ENCODE peak calls at places on chromosomes 7 and 10, in six cellular contexts. H is hepatic stellate cell; B is Caco-2; L is posterior cingulate gyrus; R is stimulated activated CD4-positive, alpha-beta T cell treated with anti-CD3 and anti-CD28 coated beads, Interleukin-4, amount 100 ng/mL, for 4 hours; V is stimulated activated CD8-positive, alpha-beta memory T cell treated with anti-CD3 and anti-CD28 coated beads, Interleukin-7, amount 100 ng/mL, for 4 hours. A is an unnamed sample.

GRCh38 chr10:127908958-127909267 is 2.0 kb downstream of the PTPRE start:
- DNase-seq in R (no peak), H (no peak), L (no peak), V (no peak), B (no peak), A (no peak)

GRCh38 chr10:131082991-131083465 is 228.5 kb downstream of the TCERG1L start:
- DNase-seq in R (no peak), V (no peak), L (no peak), B (no peak), H (no peak), A (no peak)

GRCh38 chr7:114787556-114787955 is 134.3 kb upstream of the MDFIC start:
- DNase-seq in R (no peak), V (no peak), L (no peak), B (no peak), H (no peak), A (no peak)

GRCh38 chr10:46298346-46299266 is 11.8 kb downstream of the ANTXRL start:
- DNase-seq in L (no peak), V (no peak), R (no peak), B (no peak), H (no peak), A (no peak)

GRCh38 chr10:51162002-51162401 is 87.7 kb downstream of the PRKG1 start:
- DNase-seq in H (no peak), L (no peak), V (no peak), B (no peak), R (no peak), A (no peak)

GRCh38 chr7:134832367-134832766 is 52.9 kb downstream of the CALD1 start:
- DNase-seq in R (no peak), L (no peak), H (no peak), B (no peak), V (no peak), A (no peak)

GRCh38 chr7:139583826-139584553 is 60.5 kb downstream of the CLEC2L start:
- DNase-seq in B (no peak), H (no peak), R (no peak), L (no peak), V (no peak), A (no peak)

GRCh38 chr10:60420991-60421894 is 31.6 kb upstream of the ANK3 start:
- DNase-seq in V (no peak), H (no peak), R (no peak), B (no peak), L (no peak), A (no peak)

GRCh38 chr10:124149143-124149542 is 55.7 kb upstream of the CHST15 start:
- DNase-seq in H (no peak), B (no peak), V (no peak), R (no peak), L (no peak), A (no peak)

GRCh38 chr7:148706368-148706767 is 7.7 kb downstream of the CUL1 start:
- DNase-seq in B (no peak), H (no peak), R (no peak), L (no peak), V (no peak), A (no peak)

GRCh38 chr7:97104719-97105129 is 12.8 kb upstream of the SDHAF3 start:
- DNase-seq in B (peak), H (peak), V (peak), L (peak), R (peak), A (peak)

GRCh38 chr10:50496228-50496627 is 127.5 kb downstream of the SGMS1 start:
- DNase-seq in R (no peak), V (no peak), B (no peak), H (no peak), L (no peak), A (no peak)

GRCh38 chr7:149147072-149147729 is at the start of gene ZNF398:
- DNase-seq in H (peak), V (peak), R (peak), B (peak), L (peak), A (peak)

GRCh38 chr10:80541144-80541750 is 3.5 kb downstream of the SH2D4B start:
- DNase-seq in H (peak), B (no peak), L (no peak), R (no peak), V (no peak), A (no peak)

GRCh38 chr10:132360766-132361447 is 28.9 kb downstream of the LRRC27 start:
- DNase-seq in R (no peak), H (no peak), V (no peak), L (no peak), B (peak), A (peak)

GRCh38 chr7:12196386-12196785 is 14.7 kb upstream of the TMEM106B start:
- DNase-seq in H (no peak), B (no peak), L (no peak), R (no peak), V (no peak), A (no peak)

GRCh38 chr7:133015879-133016278 is 66.0 kb downstream of the CHCHD3 start:
- DNase-seq in B (no peak), L (no peak), R (no peak), H (no peak), V (no peak), A (no peak)

GRCh38 chr7:76315372-76315771 is 12.9 kb downstream of the HSPB1 start:
- DNase-seq in L (no peak), R (no peak), H (no peak), B (no peak), V (no peak), A (no peak)

GRCh38 chr10:14723052-14723689 is 51.5 kb downstream of the FAM107B start:
- DNase-seq in R (peak), H (no peak), L (no peak), V (peak), B (no peak), A (no peak)

GRCh38 chr7:14021069-14021468 is 31.6 kb upstream of the ETV1 start:
- DNase-seq in V (no peak), B (no peak), R (no peak), H (peak), L (no peak), A (no peak)

GRCh38 chr7:151213826-151214225 is 3.5 kb upstream of the H2BK1 start:
- DNase-seq in V (no peak), H (no peak), R (no peak), B (no peak), L (no peak), A (no peak)

GRCh38 chr10:69958232-69958902 is 94.3 kb upstream of the MACROH2A2 start:
- DNase-seq in B (peak), L (peak), H (peak), R (no peak), V (no peak), A (peak)

GRCh38 chr7:33195264-33195663 is 65.9 kb downstream of the BBS9 start:
- DNase-seq in L (no peak), R (no peak), B (no peak), H (peak), V (no peak), A (no peak)

GRCh38 chr10:122882798-122883197 is 3.4 kb upstream of the FAM24B start:
- DNase-seq in R (no peak), V (no peak), L (no peak), B (no peak), H (no peak), A (no peak)

GRCh38 chr7:5633161-5634106 is 148.0 kb downstream of the RNF216 start:
- DNase-seq in L (no peak), H (no peak), B (no peak), V (no peak), R (no peak), A (no peak)

GRCh38 chr7:151078233-151079040 is 2.2 kb downstream of the FASTK start:
- DNase-seq in H (peak), B (no peak), R (no peak), V (no peak), L (no peak), A (no peak)

GRCh38 chr10:13939391-13939790 is 352.6 kb downstream of the PRPF18 start:
- DNase-seq in B (no peak), V (no peak), H (peak), L (no peak), R (no peak), A (no peak)

GRCh38 chr10:121092341-121093099 is 241.4 kb downstream of the WDR11 start:
- DNase-seq in R (no peak), H (no peak), L (no peak), V (no peak), B (no peak), A (no peak)

GRCh38 chr7:91503934-91504575 is 239.8 kb downstream of the FZD1 start:
- DNase-seq in V (no peak), B (no peak), R (no peak), H (no peak), L (no peak), A (no peak)

GRCh38 chr10:104351919-104352318 is 1.7 kb upstream of the CFAP58 start:
- DNase-seq in H (no peak), R (no peak), B (no peak), V (no peak), L (no peak), A (no peak)

GRCh38 chr7:156515911-156516790 is 124.4 kb upstream of the RNF32 start:
- DNase-seq in B (peak), V (no peak), R (no peak), H (no peak), L (no peak), A (no peak)

GRCh38 chr10:118531105-118531851 is 64.2 kb downstream of the PRLHR start:
- DNase-seq in H (no peak), B (no peak), L (no peak), R (no peak), V (no peak), A (no peak)

GRCh38 chr10:17238445-17239275 is 10.6 kb downstream of the VIM start:
- DNase-seq in L (no peak), R (no peak), B (no peak), H (no peak), V (no peak), A (no peak)

GRCh38 chr10:90418869-90419652 is 438.8 kb downstream of the HTR7 start:
- DNase-seq in R (no peak), V (no peak), B (peak), L (no peak), H (peak), A (no peak)

A was measured in HTR-8/SVneo.